ENCODE peak calls at places on chromosomes 4 and X, in four cellular contexts. W, D, I and Y are unnamed samples.

GRCh38 chrX:9940397-9940796 is 26.8 kb upstream of the CLDN34 start:
- DNase-seq in W (no peak), D (no peak), I (peak), Y (no peak)

GRCh38 chr4:185512516-185512915 is 22.8 kb downstream of the PDLIM3 start:
- DNase-seq in W (no peak), D (no peak), I (peak), Y (no peak)

GRCh38 chr4:165151734-165152133 is 39.1 kb upstream of the TMEM192 start:
- DNase-seq in W (no peak), D (no peak), I (peak), Y (no peak)

GRCh38 chr4:8772499-8773123 is 99.0 kb downstream of the HMX1 start:
- DNase-seq in W (peak), D (no peak), I (no peak), Y (no peak)

GRCh38 chr4:3317656-3318211 is 24.9 kb downstream of the RGS12 start:
- DNase-seq in W (no peak), D (no peak), I (no peak), Y (no peak)

GRCh38 chr4:13160906-13161305 is 323.2 kb downstream of the RAB28 start:
- DNase-seq in W (no peak), D (no peak), I (no peak), Y (no peak)

GRCh38 chrX:12890467-12890866 is 16.0 kb upstream of the TLR8 start:
- DNase-seq in W (no peak), D (peak), I (no peak), Y (peak)

GRCh38 chrX:100658936-100659335 is 14.9 kb downstream of the SRPX2 start:
- DNase-seq in W (no peak), D (no peak), I (peak), Y (no peak)

GRCh38 chr4:121696140-121696640 is 590 bp downstream of the ANXA5 start:
- DNase-seq in W (peak), D (no peak), I (peak), Y (peak)

GRCh38 chrX:54891573-54891972 is 29.1 kb upstream of the TRO start:
- DNase-seq in W (no peak), D (peak), I (peak), Y (peak)

GRCh38 chr4:176792348-176793059 is at the start of gene VEGFC:
- DNase-seq in W (peak), D (no peak), I (peak), Y (peak)

GRCh38 chr4:70838972-70839536 is 636 bp downstream of the GRSF1 start:
- DNase-seq in W (peak), D (peak), I (peak), Y (peak)

GRCh38 chrX:128698528-128698927 is 646.3 kb upstream of the ACTRT1 start:
- DNase-seq in W (no peak), D (no peak), I (no peak), Y (no peak)

GRCh38 chr4:137180349-137180748 is 351.9 kb downstream of the PCDH18 start:
- DNase-seq in W (no peak), D (peak), I (peak), Y (no peak)

GRCh38 chr4:177367336-177367735 is 57.7 kb downstream of the NEIL3 start:
- DNase-seq in W (no peak), D (peak), I (peak), Y (no peak)

GRCh38 chrX:95764972-95765451 is 919.6 kb upstream of the DIAPH2 start:
- DNase-seq in W (no peak), D (peak), I (peak), Y (peak)

GRCh38 chrX:19698125-19698524 is 182.8 kb upstream of the MAP3K15 start:
- DNase-seq in W (peak), D (no peak), I (peak), Y (no peak)

GRCh38 chr4:123577507-123577906 is 180.9 kb downstream of the SPRY1 start:
- DNase-seq in W (no peak), D (no peak), I (peak), Y (no peak)

GRCh38 chrX:133850414-133850813 is 135.0 kb downstream of the GPC3 start:
- DNase-seq in W (no peak), D (no peak), I (no peak), Y (no peak)

GRCh38 chrX:15882704-15883539 is 28.3 kb upstream of the AP1S2 start:
- DNase-seq in W (no peak), D (no peak), I (no peak), Y (peak)

GRCh38 chr4:20520901-20521300 is 179.4 kb upstream of the PACRGL start:
- DNase-seq in W (no peak), D (no peak), I (peak), Y (no peak)